ENCODE peak calls at places on chromosomes 12 and 14, in seven cellular contexts. One of them, this sample, is unnamed.

GRCh38 chr12:50839032-50839431 is 3.7 kb upstream of the TMPRSS12 start:
- DNase-seq in activated naive CD8-positive, alpha-beta T cell treated with anti-CD3 and anti-CD28 coated beads, Interleukin-2, amount 50 U/mL, for 24 hours: no peak
- DNase-seq in NCI-H226: no peak
- DNase-seq in coronary artery: no peak
- DNase-seq in uterus: no peak
- DNase-seq in AG09319: no peak
- DNase-seq in HT1080: no peak
- DNase-seq in this sample: no peak

GRCh38 chr12:45743247-45743646 is 13.7 kb downstream of the ARID2 start:
- DNase-seq in HT1080: no peak
- DNase-seq in AG09319: no peak
- DNase-seq in uterus: no peak
- DNase-seq in coronary artery: no peak
- DNase-seq in activated naive CD8-positive, alpha-beta T cell treated with anti-CD3 and anti-CD28 coated beads, Interleukin-2, amount 50 U/mL, for 24 hours: no peak
- DNase-seq in NCI-H226: no peak
- DNase-seq in this sample: no peak

GRCh38 chr14:60656755-60657608 is 7.7 kb upstream of the SIX1 start:
- DNase-seq in uterus: peak; percentile 31
- DNase-seq in HT1080: no peak
- DNase-seq in activated naive CD8-positive, alpha-beta T cell treated with anti-CD3 and anti-CD28 coated beads, Interleukin-2, amount 50 U/mL, for 24 hours: no peak
- DNase-seq in NCI-H226: peak; percentile 53
- DNase-seq in coronary artery: no peak
- DNase-seq in AG09319: peak; percentile 49
- DNase-seq in this sample: peak; percentile 48

GRCh38 chr12:65229441-65229840 is 49.0 kb upstream of the MSRB3 start:
- DNase-seq in NCI-H226: peak; percentile 80
- DNase-seq in HT1080: peak; percentile 73
- DNase-seq in uterus: no peak
- DNase-seq in coronary artery: no peak
- DNase-seq in activated naive CD8-positive, alpha-beta T cell treated with anti-CD3 and anti-CD28 coated beads, Interleukin-2, amount 50 U/mL, for 24 hours: no peak
- DNase-seq in AG09319: peak; percentile 11
- DNase-seq in this sample: no peak

GRCh38 chr12:127570387-127570786 is 696.6 kb upstream of the TMEM132C start:
- DNase-seq in coronary artery: no peak
- DNase-seq in NCI-H226: no peak
- DNase-seq in activated naive CD8-positive, alpha-beta T cell treated with anti-CD3 and anti-CD28 coated beads, Interleukin-2, amount 50 U/mL, for 24 hours: no peak
- DNase-seq in AG09319: no peak
- DNase-seq in HT1080: no peak
- DNase-seq in uterus: no peak
- DNase-seq in this sample: no peak

GRCh38 chr12:45655186-45655585 is 74.3 kb upstream of the ARID2 start:
- DNase-seq in HT1080: peak; percentile 33
- DNase-seq in coronary artery: no peak
- DNase-seq in AG09319: no peak
- DNase-seq in NCI-H226: peak; percentile 63
- DNase-seq in uterus: no peak
- DNase-seq in activated naive CD8-positive, alpha-beta T cell treated with anti-CD3 and anti-CD28 coated beads, Interleukin-2, amount 50 U/mL, for 24 hours: peak; percentile 20
- DNase-seq in this sample: peak; percentile 34

GRCh38 chr14:100159107-100159864 is at the start of gene DEGS2:
- DNase-seq in uterus: no peak
- DNase-seq in activated naive CD8-positive, alpha-beta T cell treated with anti-CD3 and anti-CD28 coated beads, Interleukin-2, amount 50 U/mL, for 24 hours: peak; percentile 67
- DNase-seq in coronary artery: no peak
- DNase-seq in NCI-H226: no peak
- DNase-seq in AG09319: no peak
- DNase-seq in HT1080: no peak
- DNase-seq in this sample: peak; percentile 74

GRCh38 chr12:132560831-132561783 is 49.3 kb downstream of the LRCOL1 start:
- DNase-seq in uterus: no peak
- DNase-seq in NCI-H226: peak; percentile 39
- DNase-seq in AG09319: no peak
- DNase-seq in coronary artery: no peak
- DNase-seq in activated naive CD8-positive, alpha-beta T cell treated with anti-CD3 and anti-CD28 coated beads, Interleukin-2, amount 50 U/mL, for 24 hours: peak; percentile 84
- DNase-seq in HT1080: no peak
- DNase-seq in this sample: peak; percentile 88

GRCh38 chr14:103136388-103137271 is 13.4 kb downstream of the TNFAIP2 start:
- DNase-seq in uterus: peak; percentile 69
- DNase-seq in NCI-H226: peak; percentile 69
- DNase-seq in activated naive CD8-positive, alpha-beta T cell treated with anti-CD3 and anti-CD28 coated beads, Interleukin-2, amount 50 U/mL, for 24 hours: no peak
- DNase-seq in coronary artery: no peak
- DNase-seq in HT1080: peak; percentile 86
- DNase-seq in AG09319: no peak
- DNase-seq in this sample: no peak

GRCh38 chr12:111190741-111191526 is 178.0 kb downstream of the PHETA1 start:
- DNase-seq in coronary artery: no peak
- DNase-seq in HT1080: no peak
- DNase-seq in AG09319: no peak
- DNase-seq in NCI-H226: no peak
- DNase-seq in activated naive CD8-positive, alpha-beta T cell treated with anti-CD3 and anti-CD28 coated beads, Interleukin-2, amount 50 U/mL, for 24 hours: no peak
- DNase-seq in uterus: no peak
- DNase-seq in this sample: no peak

GRCh38 chr14:29240046-29240445 is 473.5 kb downstream of the FOXG1 start:
- DNase-seq in activated naive CD8-positive, alpha-beta T cell treated with anti-CD3 and anti-CD28 coated beads, Interleukin-2, amount 50 U/mL, for 24 hours: no peak
- DNase-seq in uterus: no peak
- DNase-seq in NCI-H226: peak; percentile 13
- DNase-seq in HT1080: peak; percentile 95
- DNase-seq in AG09319: no peak
- DNase-seq in coronary artery: no peak
- DNase-seq in this sample: no peak

GRCh38 chr12:117594481-117594880 is 233.1 kb upstream of the NOS1 start:
- DNase-seq in HT1080: no peak
- DNase-seq in NCI-H226: no peak
- DNase-seq in AG09319: no peak
- DNase-seq in uterus: no peak
- DNase-seq in coronary artery: no peak
- DNase-seq in activated naive CD8-positive, alpha-beta T cell treated with anti-CD3 and anti-CD28 coated beads, Interleukin-2, amount 50 U/mL, for 24 hours: no peak
- DNase-seq in this sample: no peak

GRCh38 chr14:76710093-76711010 is 50.9 kb upstream of the VASH1 start:
- DNase-seq in coronary artery: no peak
- DNase-seq in NCI-H226: no peak
- DNase-seq in HT1080: peak; percentile 18
- DNase-seq in AG09319: no peak
- DNase-seq in activated naive CD8-positive, alpha-beta T cell treated with anti-CD3 and anti-CD28 coated beads, Interleukin-2, amount 50 U/mL, for 24 hours: peak; percentile 29
- DNase-seq in uterus: no peak
- DNase-seq in this sample: peak; percentile 33

GRCh38 chr12:69008510-69008909 is 75.5 kb upstream of the CPM start:
- DNase-seq in coronary artery: no peak
- DNase-seq in AG09319: no peak
- DNase-seq in activated naive CD8-positive, alpha-beta T cell treated with anti-CD3 and anti-CD28 coated beads, Interleukin-2, amount 50 U/mL, for 24 hours: no peak
- DNase-seq in NCI-H226: peak; percentile 6
- DNase-seq in uterus: no peak
- DNase-seq in HT1080: peak; percentile 26
- DNase-seq in this sample: no peak

GRCh38 chr14:51079489-51079888 is 15.4 kb downstream of the TRIM9 start:
- DNase-seq in HT1080: no peak
- DNase-seq in activated naive CD8-positive, alpha-beta T cell treated with anti-CD3 and anti-CD28 coated beads, Interleukin-2, amount 50 U/mL, for 24 hours: no peak
- DNase-seq in uterus: no peak
- DNase-seq in NCI-H226: no peak
- DNase-seq in AG09319: no peak
- DNase-seq in coronary artery: no peak
- DNase-seq in this sample: no peak

GRCh38 chr12:75969768-75970167 is 61.8 kb downstream of the PHLDA1 start:
- DNase-seq in NCI-H226: no peak
- DNase-seq in AG09319: no peak
- DNase-seq in HT1080: no peak
- DNase-seq in uterus: no peak
- DNase-seq in activated naive CD8-positive, alpha-beta T cell treated with anti-CD3 and anti-CD28 coated beads, Interleukin-2, amount 50 U/mL, for 24 hours: no peak
- DNase-seq in coronary artery: no peak
- DNase-seq in this sample: no peak

GRCh38 chr12:113466770-113467153 is 4.9 kb downstream of the LHX5 start:
- DNase-seq in coronary artery: no peak
- DNase-seq in NCI-H226: no peak
- DNase-seq in HT1080: no peak
- DNase-seq in AG09319: no peak
- DNase-seq in activated naive CD8-positive, alpha-beta T cell treated with anti-CD3 and anti-CD28 coated beads, Interleukin-2, amount 50 U/mL, for 24 hours: no peak
- DNase-seq in uterus: no peak
- DNase-seq in this sample: no peak

This sample was measured in stimulated activated CD8-positive, alpha-beta memory T cell treated with anti-CD3 and anti-CD28 coated beads, Interleukin-4, amount 100 ng/mL, for 48 hours.